ENCODE peak calls at places on chromosomes 13 and 19, in six cellular contexts. U, S, B, X, V and N are unnamed samples.

GRCh38 chr19:34067861-34068271 is 104.4 kb upstream of the LSM14A start:
- DNase-seq in B (no peak), X (peak; percentile 8), V (no peak), U (no peak), S (no peak), N (no peak)

GRCh38 chr13:112452380-112453206 is 76.4 kb downstream of the SPACA7 start:
- DNase-seq in S (no peak), X (no peak), B (no peak), V (no peak), U (no peak), N (no peak)

GRCh38 chr13:41455725-41456419 is 1.5 kb upstream of the RGCC start:
- DNase-seq in X (no peak), U (no peak), V (no peak), B (no peak), S (peak; percentile 41), N (no peak)

GRCh38 chr13:75308222-75308621 is 173.7 kb downstream of the TBC1D4 start:
- DNase-seq in X (no peak), V (no peak), U (no peak), S (no peak), B (no peak), N (no peak)

GRCh38 chr13:50788551-50788950 is 54.9 kb downstream of the DLEU7 start:
- DNase-seq in U (no peak), S (no peak), B (no peak), V (no peak), X (no peak), N (no peak)

GRCh38 chr13:43087960-43088580 is 64.7 kb downstream of the DNAJC15 start:
- DNase-seq in B (no peak), U (no peak), S (no peak), X (no peak), V (no peak), N (no peak)

GRCh38 chr19:50878851-50879250 is 5.6 kb downstream of the KLK2 start:
- DNase-seq in V (no peak), S (no peak), X (no peak), B (no peak), U (no peak), N (no peak)

GRCh38 chr13:37306778-37307544 is 201.5 kb upstream of the CSNK1A1L start:
- DNase-seq in X (no peak), V (no peak), B (no peak), S (peak; percentile 33), U (no peak), N (peak; percentile 92)

GRCh38 chr19:49908480-49909420 is 12.1 kb upstream of the IL4I1 start:
- DNase-seq in S (no peak), B (no peak), U (no peak), X (no peak), V (no peak), N (no peak)

GRCh38 chr19:54137913-54138776 is 583 bp downstream of the CNOT3 start:
- DNase-seq in V (no peak), U (peak; percentile 30), B (no peak), S (no peak), X (peak; percentile 50), N (no peak)

GRCh38 chr13:19927117-19927734 is 31.3 kb upstream of the ZMYM2 start:
- DNase-seq in S (peak; percentile 32), U (no peak), B (peak; percentile 7), V (no peak), X (peak; percentile 11), N (peak; percentile 46)

GRCh38 chr13:33235078-33235477 is 50.5 kb downstream of the STARD13 start:
- DNase-seq in X (no peak), B (peak; percentile 33), U (no peak), V (no peak), S (no peak), N (no peak)

GRCh38 chr13:94416454-94417080 is 62.9 kb downstream of the DCT start:
- DNase-seq in U (no peak), V (no peak), B (no peak), S (peak; percentile 71), X (peak; percentile 71), N (peak; percentile 74)

GRCh38 chr13:112158961-112159360 is 92.0 kb downstream of the SOX1 start:
- DNase-seq in U (no peak), X (no peak), S (no peak), B (no peak), V (no peak), N (no peak)

GRCh38 chr13:74132768-74133656 is 1.2 kb downstream of the KLF12 start:
- DNase-seq in U (peak; percentile 37), S (peak; percentile 47), V (no peak), B (no peak), X (peak; percentile 45), N (peak; percentile 32)

GRCh38 chr19:39915101-39915847 is 19.2 kb downstream of the FCGBP start:
- DNase-seq in X (peak; percentile 2), B (no peak), S (no peak), V (no peak), U (no peak), N (no peak)

GRCh38 chr19:16588824-16589577 is 16.8 kb upstream of the SLC35E1 start:
- DNase-seq in V (no peak), B (no peak), S (no peak), X (no peak), U (no peak), N (no peak)

GRCh38 chr13:102688306-102688973 is 6.4 kb downstream of the METTL21C start:
- DNase-seq in S (no peak), B (no peak), V (no peak), U (no peak), X (no peak), N (peak; percentile 45)

GRCh38 chr19:15418588-15419412 is at the start of gene AKAP8L:
- DNase-seq in S (peak; percentile 100), U (peak; percentile 99), X (peak; percentile 99), B (peak; percentile 100), V (peak; percentile 99), N (peak; percentile 100)

GRCh38 chr19:57056972-57057371 is 62.8 kb upstream of the USP29 start:
- DNase-seq in V (no peak), S (peak; percentile 47), X (no peak), B (no peak), U (no peak), N (peak; percentile 100)

GRCh38 chr19:50728084-50728737 is 5.0 kb downstream of the CLEC11A start:
- DNase-seq in B (peak; percentile 62), U (no peak), V (peak; percentile 89), X (peak; percentile 88), S (peak; percentile 98), N (no peak)

GRCh38 chr19:34588249-34588648 is 88.7 kb downstream of the SCGB2B2 start:
- DNase-seq in V (no peak), X (no peak), B (no peak), U (no peak), S (no peak), N (no peak)

GRCh38 chr19:46659151-46660007 is 1.6 kb downstream of the DACT3 start:
- DNase-seq in S (peak; percentile 33), V (no peak), U (no peak), X (peak; percentile 61), B (peak; percentile 33), N (peak; percentile 48)

GRCh38 chr13:60326273-60326672 is 70.7 kb upstream of the TDRD3 start:
- DNase-seq in B (no peak), X (no peak), V (no peak), U (no peak), S (peak; percentile 61), N (no peak)

DNA sequence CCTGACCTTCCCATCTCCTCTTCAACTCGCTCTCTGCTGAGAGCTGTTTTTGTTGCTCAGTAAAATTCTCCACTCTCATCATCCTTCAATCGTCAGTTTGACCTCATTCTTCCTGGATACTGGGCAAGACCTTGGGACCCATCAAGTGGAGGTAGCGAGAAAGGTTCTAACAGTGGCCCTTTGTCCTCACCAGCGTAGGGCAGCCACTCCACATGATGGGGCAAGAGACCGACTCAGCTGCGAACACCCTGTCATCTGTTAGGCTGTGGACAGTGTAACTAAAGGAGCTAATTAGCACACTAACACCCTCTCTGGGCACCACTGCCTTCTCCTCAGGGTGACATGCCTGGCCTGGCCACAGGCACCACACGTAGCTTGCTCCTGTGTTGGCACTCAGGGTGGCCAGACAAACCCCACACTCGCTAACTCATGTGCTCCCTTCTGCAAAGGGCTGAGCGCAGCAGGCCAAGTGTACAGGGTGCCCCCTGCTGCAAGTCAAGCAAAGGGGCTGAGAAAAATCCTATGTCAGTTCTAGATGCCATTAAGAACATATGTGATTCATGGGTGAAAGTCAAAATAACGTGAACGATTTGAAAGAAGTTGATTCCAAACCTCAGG is 1216.0 kb downstream of the SLITRK5 start:
- DNase-seq in X (no peak), U (no peak), S (no peak), B (no peak), V (no peak), N (no peak)
- H3K4me1 ChIP-seq in X (no peaks in the 10 kb centered on the region), U (no peaks in the 10 kb centered on the region), S (no peaks in the 10 kb centered on the region), B (no peaks in the 10 kb centered on the region), V (no peaks in the 10 kb centered on the region), N (no peaks in the 10 kb centered on the region)

GRCh38 chr13:98171806-98172569 is 5.1 kb downstream of the RNF113B start:
- DNase-seq in U (no peak), X (no peak), V (no peak), B (peak; percentile 26), S (peak; percentile 32), N (no peak)
- H3K4me1 ChIP-seq in U (no peaks in the 10 kb centered on the region), X (peaks cover 42% of the 10 kb centered on the region), V (peaks cover 36% of the 10 kb centered on the region), B (peaks cover 42% of the 10 kb centered on the region), S (peaks cover 54% of the 10 kb centered on the region), N (peaks cover 14% of the 10 kb centered on the region)

DNA sequence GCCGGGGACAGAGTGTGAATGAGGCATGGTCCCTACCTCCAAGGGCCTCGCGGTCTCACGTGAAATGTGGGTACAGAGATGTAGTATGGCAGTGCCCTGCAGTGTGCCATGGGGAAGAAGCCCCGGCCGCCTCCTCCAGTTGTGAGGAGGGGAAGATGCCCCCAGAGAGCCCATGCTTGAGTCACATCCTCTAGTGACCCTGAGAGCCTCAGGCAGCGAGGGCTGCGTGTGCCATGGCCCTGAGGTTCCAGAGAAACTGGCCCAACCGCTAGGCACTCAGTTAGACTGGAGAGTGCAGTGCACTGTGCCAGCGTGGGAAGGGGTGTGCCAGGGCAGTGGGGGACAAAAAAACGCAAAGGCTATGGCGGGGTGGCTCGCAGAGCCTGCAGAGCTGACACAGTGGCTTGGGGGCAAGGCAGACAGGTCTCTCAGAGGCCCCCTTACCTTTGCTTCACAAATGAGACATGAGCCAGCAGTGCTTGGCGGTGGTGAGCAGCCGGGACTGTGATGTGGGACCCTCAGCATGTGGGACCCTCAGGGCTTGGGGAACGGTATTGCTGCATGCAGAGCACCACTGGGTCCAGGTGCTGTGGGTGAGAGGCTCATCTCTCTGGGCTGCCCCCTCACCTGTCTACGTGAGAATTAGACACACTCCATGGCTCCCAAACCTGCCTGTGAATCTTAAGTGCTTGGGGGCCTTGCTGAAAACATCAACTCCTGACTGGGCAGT is 106.4 kb downstream of the COL4A2 start:
- DNase-seq in B (no peak), U (no peak), S (no peak), V (no peak), X (no peak), N (no peak)
- H3K4me1 ChIP-seq in B (peaks cover 77% of the 10 kb centered on the region), U (no peaks in the 10 kb centered on the region), S (peaks cover 30% of the 10 kb centered on the region), V (peaks cover 21% of the 10 kb centered on the region), X (peaks cover 24% of the 10 kb centered on the region), N (peaks cover 41% of the 10 kb centered on the region)

GRCh38 chr19:4715529-4716221 is 8.0 kb downstream of the DPP9 start:
- DNase-seq in X (no peak), S (no peak), U (no peak), V (no peak), B (no peak), N (no peak)

GRCh38 chr19:4717966-4718701 is 5.5 kb downstream of the DPP9 start:
- DNase-seq in X (no peak), B (no peak), U (no peak), V (no peak), S (no peak), N (no peak)

GRCh38 chr19:4719499-4719866 is 4.2 kb downstream of the DPP9 start:
- DNase-seq in U (no peak), B (no peak), S (no peak), X (no peak), V (no peak), N (no peak)

GRCh38 chr19:4720037-4720700 is 3.5 kb downstream of the DPP9 start:
- DNase-seq in S (no peak), U (no peak), B (no peak), V (no peak), X (no peak), N (no peak)

GRCh38 chr19:4717191-4717965 is 6.3 kb downstream of the DPP9 start:
- DNase-seq in S (peak; percentile 24), V (peak; percentile 95), X (peak; percentile 32), B (peak; percentile 53), U (no peak), N (peak; percentile 77)
- H3K4me1 ChIP-seq in S (peaks cover 7% of the 10 kb centered on the region), V (peaks cover 34% of the 10 kb centered on the region), X (peaks cover 11% of the 10 kb centered on the region), B (peaks cover 72% of the 10 kb centered on the region), U (peaks cover 6% of the 10 kb centered on the region), N (peaks cover 9% of the 10 kb centered on the region)